ENCODE peak calls at places on chromosomes 6 and 20, in five cellular contexts. One of them, this sample, is unnamed.

GRCh38 chr6:89432875-89433636 is at the start of gene ANKRD6:
- DNase-seq in mesendoderm: peak
- DNase-seq in IMR-90: no peak
- DNase-seq in trophoblast cell: peak
- DNase-seq in H9: peak
- DNase-seq in this sample: peak

GRCh38 chr20:48605364-48606116 is 222.3 kb downstream of the PREX1 start:
- DNase-seq in mesendoderm: no peak
- DNase-seq in IMR-90: no peak
- DNase-seq in trophoblast cell: no peak
- DNase-seq in H9: no peak
- DNase-seq in this sample: no peak

GRCh38 chr6:169700296-169700695 is 1.5 kb downstream of the WDR27 start:
- DNase-seq in mesendoderm: peak
- DNase-seq in IMR-90: peak
- DNase-seq in trophoblast cell: no peak
- DNase-seq in H9: no peak
- DNase-seq in this sample: no peak

GRCh38 chr6:87583822-87584221 is 6.0 kb downstream of the RARS2 start:
- DNase-seq in mesendoderm: no peak
- DNase-seq in IMR-90: no peak
- DNase-seq in trophoblast cell: peak
- DNase-seq in H9: no peak
- DNase-seq in this sample: no peak

GRCh38 chr6:13281630-13282156 is 46.6 kb downstream of the TBC1D7 start:
- DNase-seq in mesendoderm: no peak
- DNase-seq in IMR-90: no peak
- DNase-seq in trophoblast cell: no peak
- DNase-seq in H9: no peak
- DNase-seq in this sample: no peak

GRCh38 chr6:36752187-36752885 is 54.7 kb downstream of the RAB44 start:
- DNase-seq in mesendoderm: no peak
- DNase-seq in IMR-90: peak
- DNase-seq in trophoblast cell: no peak
- DNase-seq in H9: no peak
- DNase-seq in this sample: no peak

GRCh38 chr6:137086031-137086430 is 41.3 kb upstream of the IL20RA start:
- DNase-seq in mesendoderm: no peak
- DNase-seq in IMR-90: no peak
- DNase-seq in trophoblast cell: no peak
- DNase-seq in H9: no peak
- DNase-seq in this sample: no peak

GRCh38 chr20:44038681-44039123 is 124.0 kb downstream of the TOX2 start:
- DNase-seq in mesendoderm: peak
- DNase-seq in IMR-90: no peak
- DNase-seq in trophoblast cell: no peak
- DNase-seq in H9: no peak
- DNase-seq in this sample: no peak

GRCh38 chr6:68069921-68070709 is 565.0 kb upstream of the ADGRB3 start:
- DNase-seq in mesendoderm: peak
- DNase-seq in IMR-90: no peak
- DNase-seq in trophoblast cell: no peak
- DNase-seq in H9: peak
- DNase-seq in this sample: no peak

GRCh38 chr6:16386056-16386455 is 147.7 kb downstream of the GMPR start:
- DNase-seq in mesendoderm: no peak
- DNase-seq in IMR-90: no peak
- DNase-seq in trophoblast cell: no peak
- DNase-seq in H9: no peak
- DNase-seq in this sample: no peak

GRCh38 chr6:112595841-112596240 is 248.7 kb downstream of the RFPL4B start:
- DNase-seq in mesendoderm: no peak
- DNase-seq in IMR-90: peak
- DNase-seq in trophoblast cell: no peak
- DNase-seq in H9: no peak
- DNase-seq in this sample: no peak

GRCh38 chr6:140784573-140784972 is 1348.2 kb upstream of the GJE1 start:
- DNase-seq in mesendoderm: no peak
- DNase-seq in IMR-90: peak
- DNase-seq in trophoblast cell: peak
- DNase-seq in H9: no peak
- DNase-seq in this sample: no peak

GRCh38 chr6:149016716-149017115 is 269.9 kb downstream of the UST start:
- DNase-seq in mesendoderm: no peak
- DNase-seq in IMR-90: no peak
- DNase-seq in trophoblast cell: no peak
- DNase-seq in H9: no peak
- DNase-seq in this sample: no peak
- H3K18ac ChIP-seq in mesendoderm: no peak
- H3K18ac ChIP-seq in IMR-90: no peak
- H3K18ac ChIP-seq in trophoblast cell: no peak
- H3K18ac ChIP-seq in H9: no peak
- H3K18ac ChIP-seq in this sample: no peak

GRCh38 chr6:144284753-144285547 is at the start of gene UTRN:
- DNase-seq in mesendoderm: peak
- DNase-seq in IMR-90: peak
- DNase-seq in trophoblast cell: peak
- DNase-seq in H9: peak
- DNase-seq in this sample: peak
- H3K4ac ChIP-seq in mesendoderm: peak
- H3K4ac ChIP-seq in IMR-90: peak
- H3K4ac ChIP-seq in trophoblast cell: peak
- H3K4ac ChIP-seq in H9: no peak
- H3K4ac ChIP-seq in this sample: no peak

GRCh38 chr20:32902456-32903420 is 44.0 kb downstream of the EFCAB8 start:
- DNase-seq in mesendoderm: peak
- DNase-seq in IMR-90: peak
- DNase-seq in trophoblast cell: peak
- DNase-seq in H9: peak
- DNase-seq in this sample: peak
- H2BK5ac ChIP-seq in mesendoderm: peak
- H2BK5ac ChIP-seq in IMR-90: no peak
- H2BK5ac ChIP-seq in trophoblast cell: no peak
- H2BK5ac ChIP-seq in H9: no peak
- H2BK5ac ChIP-seq in this sample: no peak

GRCh38 chr6:5083307-5083583 is 1.9 kb upstream of the PPP1R3G start:
- DNase-seq in mesendoderm: no peak
- DNase-seq in IMR-90: no peak
- DNase-seq in trophoblast cell: peak
- DNase-seq in H9: no peak
- DNase-seq in this sample: no peak
- H3K18ac ChIP-seq in mesendoderm: no peak
- H3K18ac ChIP-seq in IMR-90: no peak
- H3K18ac ChIP-seq in trophoblast cell: no peak
- H3K18ac ChIP-seq in H9: no peak
- H3K18ac ChIP-seq in this sample: no peak

GRCh38 chr6:33593414-33593727 is 13.3 kb upstream of the BAK1 start:
- DNase-seq in mesendoderm: no peak
- DNase-seq in IMR-90: no peak
- DNase-seq in trophoblast cell: no peak
- DNase-seq in H9: no peak
- DNase-seq in this sample: no peak
- H3K4ac ChIP-seq in mesendoderm: no peak
- H3K4ac ChIP-seq in IMR-90: no peak
- H3K4ac ChIP-seq in trophoblast cell: no peak
- H3K4ac ChIP-seq in H9: no peak
- H3K4ac ChIP-seq in this sample: no peak